ENCODE peak calls at places on chromosomes 1 and 21, in five cellular contexts. H is mammary epithelial cell, W is lung, B is A549, M is tibial artery. E is an unnamed sample. For H3K4me1, the result is how much of the 10 kb centered on the place peaks cover.

GRCh38 chr1:15525043-15525958 is 1.3 kb upstream of the CASP9 start:
- DNase-seq in B (no peak), W (no peak), M (peak), H (no peak), E (peak)

GRCh38 chr1:241063281-241063680 is 293.7 kb downstream of the RGS7 start:
- DNase-seq in W (no peak), M (no peak), H (no peak), B (no peak), E (no peak)

GRCh38 chr1:184567016-184567415 is 180.2 kb downstream of the C1orf21 start:
- DNase-seq in B (no peak), H (peak), W (no peak), M (no peak), E (no peak)

GRCh38 chr1:12179111-12179519 is 12.3 kb downstream of the TNFRSF1B start:
- DNase-seq in W (no peak), B (no peak), H (peak), M (no peak), E (no peak)

GRCh38 chr1:226644541-226645176 is 94.4 kb downstream of the ITPKB start:
- DNase-seq in B (no peak), W (no peak), M (no peak), H (no peak), E (no peak)

GRCh38 chr1:176566004-176566975 is 103.3 kb downstream of the PAPPA2 start:
- DNase-seq in W (peak), B (no peak), M (no peak), H (no peak), E (no peak)

GRCh38 chr1:214351551-214352277 is 70.8 kb downstream of the SMYD2 start:
- DNase-seq in W (no peak), B (no peak), M (no peak), H (no peak), E (no peak)

GRCh38 chr1:205434738-205435137 is 12.9 kb upstream of the LEMD1 start:
- DNase-seq in W (no peak), H (no peak), B (no peak), M (no peak), E (no peak)

GRCh38 chr1:23644555-23644866 is 47.1 kb upstream of the RPL11 start:
- DNase-seq in B (no peak), W (no peak), M (no peak), H (no peak), E (no peak)

GRCh38 chr1:36913523-36914060 is 120.7 kb downstream of the GRIK3 start:
- DNase-seq in W (peak), B (no peak), M (no peak), H (no peak), E (no peak)

GRCh38 chr1:240854367-240854766 is 242.4 kb upstream of the GREM2 start:
- DNase-seq in W (no peak), B (peak), H (no peak), M (no peak), E (no peak)

GRCh38 chr1:154148787-154149186 is 6.1 kb downstream of the NUP210L start:
- DNase-seq in M (no peak), W (no peak), H (no peak), B (peak), E (no peak)

GRCh38 chr1:68496680-68497357 is at the start of gene DEPDC1:
- DNase-seq in W (peak), B (peak), H (peak), M (peak), E (peak)

GRCh38 chr21:45457832-45458172 is 52.8 kb downstream of the COL18A1 start:
- DNase-seq in B (no peak), M (no peak), H (no peak), W (no peak), E (no peak)

GRCh38 chr1:58932820-58933598 is 149.2 kb upstream of the JUN start:
- DNase-seq in H (peak), B (peak), W (peak), M (no peak), E (peak)

GRCh38 chr1:208510192-208510952 is 266.2 kb upstream of the PLXNA2 start:
- DNase-seq in B (no peak), M (no peak), H (peak), W (peak), E (no peak)

GRCh38 chr1:10774615-10775310 is 21.7 kb downstream of the CASZ1 start:
- DNase-seq in M (no peak), W (no peak), H (peak), B (no peak), E (no peak)

GRCh38 chr1:67635055-67635809 is 49.8 kb upstream of the GADD45A start:
- DNase-seq in H (no peak), W (no peak), B (no peak), M (no peak), E (no peak)

GRCh38 chr21:42479582-42479981 is 16.4 kb downstream of the RSPH1 start:
- DNase-seq in B (no peak), H (no peak), M (no peak), W (no peak), E (no peak)

GRCh38 chr1:48016526-48016925 is 19.3 kb upstream of the TRABD2B start:
- DNase-seq in B (no peak), W (no peak), M (no peak), H (no peak), E (no peak)

GRCh38 chr21:37522641-37523295 is 156.2 kb downstream of the DYRK1A start:
- DNase-seq in H (no peak), B (no peak), W (no peak), M (no peak), E (no peak)

GRCh38 chr1:44068442-44068861 is 37.2 kb upstream of the SLC6A9 start:
- DNase-seq in M (peak), H (no peak), W (no peak), B (no peak), E (no peak)

GRCh38 chr1:12161662-12162458 is 4.9 kb upstream of the TNFRSF1B start:
- DNase-seq in W (peak), M (peak), H (peak), B (peak), E (peak)

GRCh38 chr1:183164350-183164749 is 21.7 kb upstream of the LAMC2 start:
- DNase-seq in H (peak), B (peak), M (no peak), W (no peak), E (no peak)

GRCh38 chr1:181010789-181011188 is 11.9 kb downstream of the STX6 start:
- DNase-seq in W (no peak), B (no peak), H (no peak), M (no peak), E (no peak)

GRCh38 chr1:36555041-36555440 is 72.3 kb upstream of the CSF3R start:
- DNase-seq in M (no peak), H (no peak), B (no peak), W (no peak), E (no peak)

GRCh38 chr1:119532324-119532910 is 25.4 kb downstream of the HSD3B1 start:
- DNase-seq in W (no peak), H (no peak), M (no peak), B (no peak), E (no peak)

GRCh38 chr1:226325178-226325577 is 16.2 kb upstream of the LIN9 start:
- DNase-seq in M (no peak), W (no peak), H (peak), B (peak), E (no peak)

GRCh38 chr1:85578321-85579295 is 2.0 kb upstream of the CCN1 start:
- DNase-seq in M (no peak), W (no peak), H (no peak), B (peak), E (no peak)
- H3K4me1 ChIP-seq in M (under half), W (under half), H (under half), B (under half), E (under half)

GRCh38 chr1:198629610-198630009 is 9.2 kb upstream of the PTPRC start:
- DNase-seq in H (no peak), W (no peak), B (no peak), M (no peak), E (no peak)

GRCh38 chr1:198630863-198631262 is 8.0 kb upstream of the PTPRC start:
- DNase-seq in M (no peak), H (no peak), B (no peak), W (no peak), E (no peak)

GRCh38 chr1:198631292-198631691 is 7.5 kb upstream of the PTPRC start:
- DNase-seq in M (no peak), B (no peak), H (no peak), W (no peak), E (no peak)

GRCh38 chr1:198633675-198634121 is 5.1 kb upstream of the PTPRC start:
- DNase-seq in H (no peak), M (no peak), B (no peak), W (no peak), E (no peak)

DNA sequence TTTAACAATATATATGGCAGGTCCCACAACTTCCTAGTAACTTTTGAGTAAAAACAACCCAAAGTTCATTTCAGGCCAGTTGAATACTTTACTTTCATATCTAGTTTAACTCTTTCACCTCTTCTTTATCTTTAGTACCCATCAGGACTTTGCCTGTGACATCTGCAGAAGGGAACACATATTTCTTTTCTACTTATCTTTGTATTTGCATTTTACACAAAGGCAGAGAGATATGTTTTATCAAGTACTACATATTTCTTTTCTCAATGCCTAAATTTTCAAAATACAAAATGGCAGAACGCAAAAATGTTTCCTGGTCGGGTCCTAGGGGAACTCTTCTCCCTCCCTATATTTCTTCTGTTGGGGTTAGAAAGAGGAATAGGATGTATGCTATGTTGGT is 6.8 kb upstream of the PTPRC start:
- DNase-seq in H (no peak), M (no peak), B (no peak), W (no peak), E (no peak)
- H3K4me1 ChIP-seq in H (under half), M (under half), B (under half), W (under half), E (under half)

DNA sequence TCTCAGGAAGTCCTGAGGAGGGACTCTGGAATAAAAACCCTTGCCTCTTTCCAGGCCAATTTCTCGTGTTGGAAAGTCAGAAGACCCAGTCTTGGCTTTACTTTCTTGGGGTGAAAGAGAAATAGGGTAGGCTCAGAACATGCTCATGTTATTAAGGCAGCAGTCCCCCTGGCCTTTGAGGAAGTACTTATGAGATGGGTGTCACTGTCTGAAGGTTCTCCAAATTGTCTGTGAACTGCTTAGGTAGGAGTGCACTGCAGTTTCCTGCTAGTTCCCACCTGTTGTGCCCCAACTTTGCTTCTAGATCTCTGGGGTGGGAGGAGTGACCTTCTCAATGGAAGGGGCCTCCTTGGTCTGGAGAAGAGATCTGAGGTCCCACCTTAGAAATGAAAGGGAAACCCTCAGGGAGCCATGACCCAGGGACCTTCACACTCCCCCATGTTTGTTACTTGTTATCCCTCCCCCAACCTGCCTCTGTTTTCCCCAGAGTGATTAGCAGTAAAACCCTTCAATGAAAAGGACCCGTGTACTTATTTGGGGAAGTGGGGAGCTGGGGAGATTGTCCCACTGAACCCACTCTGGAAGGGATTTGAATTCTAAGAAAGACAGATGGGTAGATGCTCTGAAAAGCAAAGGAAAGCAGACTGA is 5.7 kb downstream of the ZNF691 start:
- DNase-seq in B (no peak), M (no peak), H (no peak), W (no peak), E (no peak)
- H3K4me1 ChIP-seq in B (under half), M (under half), H (under half), W (under half), E (under half)

GRCh38 chr1:19363526-19364152 is 51.5 kb downstream of the SLC66A1 start:
- DNase-seq in B (no peak), M (no peak), W (no peak), H (no peak), E (no peak)

GRCh38 chr1:19367584-19368041 is 55.5 kb downstream of the SLC66A1 start:
- DNase-seq in H (peak), B (no peak), W (no peak), M (no peak), E (no peak)

GRCh38 chr1:19368050-19368449 is 55.9 kb downstream of the SLC66A1 start:
- DNase-seq in B (no peak), W (no peak), H (no peak), M (no peak), E (no peak)

GRCh38 chr1:19366599-19367315 is 54.6 kb downstream of the SLC66A1 start:
- DNase-seq in H (no peak), W (no peak), M (no peak), B (no peak), E (no peak)

GRCh38 chr1:19365711-19366110 is 53.6 kb downstream of the SLC66A1 start:
- DNase-seq in H (no peak), M (no peak), W (peak), B (no peak), E (no peak)
- H3K4me1 ChIP-seq in H (half or more), M (half or more), W (under half), B (under half), E (under half)

DNA sequence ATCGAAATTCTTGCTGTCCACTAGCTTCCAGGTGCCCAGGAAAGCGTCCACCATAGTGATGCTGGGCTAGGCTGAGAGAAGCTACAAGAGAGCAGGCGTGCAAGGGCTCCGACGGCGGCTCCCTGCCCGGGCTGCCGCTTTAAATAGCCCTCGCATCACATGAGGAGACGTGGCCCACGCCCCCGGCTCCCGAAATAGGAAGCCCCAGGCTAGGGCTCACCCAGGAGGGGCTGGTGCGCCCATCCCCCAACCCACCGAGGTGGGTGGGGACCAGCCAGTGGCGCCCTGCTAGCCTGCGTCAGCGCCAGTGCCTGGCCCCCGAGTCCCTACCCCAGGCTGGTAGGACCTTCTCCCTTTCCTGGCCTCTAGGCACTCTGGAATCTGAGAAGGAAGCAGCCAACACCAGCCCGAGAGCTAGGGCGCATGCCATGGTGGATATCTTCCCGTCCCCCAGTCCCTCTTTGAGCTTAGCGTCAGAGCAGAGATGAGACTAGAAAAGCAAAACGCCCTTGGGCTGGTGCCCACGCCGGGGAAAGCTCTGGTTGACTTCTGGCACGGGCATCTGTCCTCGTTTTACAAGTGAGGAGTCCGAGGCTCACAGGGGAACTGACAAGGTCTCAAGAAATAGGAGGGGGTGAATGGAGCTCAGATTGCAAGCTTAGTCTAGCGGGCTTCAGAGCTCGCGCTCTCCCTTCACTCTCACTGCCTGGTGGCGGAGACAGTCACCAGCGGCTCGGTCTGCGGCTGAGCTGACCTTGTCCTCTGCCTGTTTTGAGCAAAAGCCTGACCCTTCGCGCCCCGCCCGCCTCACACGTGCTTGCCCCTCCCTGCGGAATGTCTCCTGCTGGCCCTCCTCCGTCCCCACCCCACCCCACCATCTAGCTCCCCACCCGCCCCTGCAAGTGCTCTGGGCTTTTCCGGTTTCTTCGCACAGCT is at the start of gene FABP3:
- DNase-seq in M (peak), H (no peak), W (peak), B (no peak), E (peak)
- H3K4me1 ChIP-seq in M (half or more), H (under half), W (under half), B (under half), E (half or more)

GRCh38 chr1:156671804-156672203 is 5.4 kb downstream of the NES start:
- DNase-seq in H (no peak), W (no peak), M (no peak), B (no peak), E (no peak)

GRCh38 chr1:156675271-156675708 is 1.9 kb downstream of the NES start:
- DNase-seq in B (no peak), M (no peak), H (no peak), W (no peak), E (no peak)

GRCh38 chr1:156670791-156671190 is 6.4 kb downstream of the NES start:
- DNase-seq in M (no peak), B (no peak), H (no peak), W (no peak), E (no peak)

GRCh38 chr1:156675715-156676311 is 1.4 kb downstream of the NES start:
- DNase-seq in M (no peak), H (no peak), W (no peak), B (no peak), E (no peak)

GRCh38 chr1:156673387-156674121 is 3.7 kb downstream of the NES start:
- DNase-seq in B (no peak), W (no peak), H (no peak), M (no peak), E (no peak)
- H3K4me1 ChIP-seq in B (under half), W (under half), H (under half), M (under half), E (half or more)

DNA sequence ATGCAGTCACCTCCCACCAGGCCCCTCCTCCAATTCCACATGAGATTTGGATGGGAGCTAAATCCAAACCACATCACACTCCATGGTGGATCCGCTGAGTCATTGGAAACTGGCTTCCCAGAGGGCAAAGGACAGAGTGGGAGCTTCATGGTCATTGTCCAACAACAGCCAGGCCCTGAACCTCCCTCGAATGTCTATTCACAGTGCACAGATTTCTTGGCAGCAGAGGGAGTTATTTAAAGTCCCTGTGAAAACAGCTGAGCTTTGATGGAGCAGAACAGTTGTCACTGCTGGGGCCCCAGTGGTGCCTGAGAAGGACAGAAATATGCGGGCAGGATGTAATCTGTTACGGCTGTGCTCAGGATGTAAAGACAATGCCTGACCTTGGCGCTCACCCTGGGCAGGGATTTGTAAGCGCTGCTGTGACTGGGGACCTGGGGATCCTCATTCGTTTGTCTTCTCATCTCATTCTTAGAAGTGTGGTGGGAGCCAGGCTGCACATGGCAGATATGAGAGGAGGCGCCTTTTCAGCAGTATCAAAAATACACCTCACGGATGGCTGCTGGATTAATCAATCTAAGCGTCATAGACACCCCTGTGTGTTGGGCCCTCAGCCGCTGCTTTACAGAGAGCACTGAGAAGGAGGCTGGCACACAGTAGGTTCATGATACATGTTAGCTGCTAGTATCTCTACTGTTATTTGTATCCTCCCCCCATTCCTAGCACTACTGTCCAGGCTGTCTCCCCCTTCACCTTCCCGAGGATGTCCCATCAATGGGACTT is 439.4 kb downstream of the PTPRU start:
- DNase-seq in M (no peak), B (no peak), H (no peak), W (peak), E (no peak)
- H3K4me1 ChIP-seq in M (under half), B (under half), H (under half), W (under half), E (under half)